ENCODE peak calls at places on chromosomes 13 and 19, in ten cellular contexts. One of them, this sample, is unnamed.

GRCh38 chr13:111033172-111034133 is 81.7 kb upstream of the ARHGEF7 start:
- DNase-seq in left ventricle myocardium superior: no peak
- DNase-seq in activated B cell treated with CpG ODN at 0.5 μM for 24 hours: no peak
- DNase-seq in A549: no peak
- DNase-seq in GM04504: no peak
- DNase-seq in stromal cell of bone marrow: peak
- DNase-seq in cardiac muscle cell: no peak
- DNase-seq in HEK293T: no peak
- DNase-seq in CD8-positive, alpha-beta T cell: no peak
- DNase-seq in AG08396: no peak
- DNase-seq in this sample: no peak

GRCh38 chr19:45254044-45254531 is 3.0 kb downstream of the MARK4 start:
- DNase-seq in HEK293T: no peak
- DNase-seq in activated B cell treated with CpG ODN at 0.5 μM for 24 hours: no peak
- DNase-seq in left ventricle myocardium superior: no peak
- DNase-seq in GM04504: no peak
- DNase-seq in AG08396: no peak
- DNase-seq in CD8-positive, alpha-beta T cell: no peak
- DNase-seq in cardiac muscle cell: no peak
- DNase-seq in stromal cell of bone marrow: no peak
- DNase-seq in A549: no peak
- DNase-seq in this sample: no peak

GRCh38 chr19:10290876-10291553 is 1.3 kb downstream of the ICAM5 start:
- DNase-seq in left ventricle myocardium superior: peak
- DNase-seq in stromal cell of bone marrow: no peak
- DNase-seq in CD8-positive, alpha-beta T cell: no peak
- DNase-seq in HEK293T: peak
- DNase-seq in activated B cell treated with CpG ODN at 0.5 μM for 24 hours: peak
- DNase-seq in cardiac muscle cell: peak
- DNase-seq in GM04504: no peak
- DNase-seq in AG08396: peak
- DNase-seq in A549: peak
- DNase-seq in this sample: peak

GRCh38 chr13:88622362-88622973 is 951.3 kb downstream of the SLITRK5 start:
- DNase-seq in AG08396: no peak
- DNase-seq in stromal cell of bone marrow: no peak
- DNase-seq in CD8-positive, alpha-beta T cell: no peak
- DNase-seq in HEK293T: no peak
- DNase-seq in left ventricle myocardium superior: no peak
- DNase-seq in cardiac muscle cell: no peak
- DNase-seq in A549: no peak
- DNase-seq in activated B cell treated with CpG ODN at 0.5 μM for 24 hours: no peak
- DNase-seq in GM04504: no peak
- DNase-seq in this sample: no peak

GRCh38 chr19:35712910-35713845 is 4.6 kb upstream of the KMT2B start:
- DNase-seq in HEK293T: no peak
- DNase-seq in CD8-positive, alpha-beta T cell: no peak
- DNase-seq in stromal cell of bone marrow: no peak
- DNase-seq in AG08396: no peak
- DNase-seq in GM04504: no peak
- DNase-seq in A549: no peak
- DNase-seq in cardiac muscle cell: no peak
- DNase-seq in left ventricle myocardium superior: no peak
- DNase-seq in activated B cell treated with CpG ODN at 0.5 μM for 24 hours: peak
- DNase-seq in this sample: no peak

GRCh38 chr19:47157455-47158321 is 27.1 kb downstream of the SAE1 start:
- DNase-seq in A549: no peak
- DNase-seq in cardiac muscle cell: peak
- DNase-seq in left ventricle myocardium superior: peak
- DNase-seq in AG08396: peak
- DNase-seq in activated B cell treated with CpG ODN at 0.5 μM for 24 hours: no peak
- DNase-seq in HEK293T: no peak
- DNase-seq in GM04504: no peak
- DNase-seq in CD8-positive, alpha-beta T cell: no peak
- DNase-seq in stromal cell of bone marrow: no peak
- DNase-seq in this sample: peak

GRCh38 chr19:46288896-46289588 is 7.8 kb upstream of the HIF3A start:
- DNase-seq in stromal cell of bone marrow: peak
- DNase-seq in AG08396: peak
- DNase-seq in HEK293T: no peak
- DNase-seq in left ventricle myocardium superior: peak
- DNase-seq in cardiac muscle cell: peak
- DNase-seq in activated B cell treated with CpG ODN at 0.5 μM for 24 hours: no peak
- DNase-seq in A549: peak
- DNase-seq in CD8-positive, alpha-beta T cell: no peak
- DNase-seq in GM04504: peak
- DNase-seq in this sample: no peak

GRCh38 chr13:110340812-110341444 is 33.8 kb downstream of the COL4A2 start:
- DNase-seq in cardiac muscle cell: peak
- DNase-seq in stromal cell of bone marrow: no peak
- DNase-seq in HEK293T: no peak
- DNase-seq in AG08396: peak
- DNase-seq in A549: no peak
- DNase-seq in GM04504: no peak
- DNase-seq in CD8-positive, alpha-beta T cell: no peak
- DNase-seq in activated B cell treated with CpG ODN at 0.5 μM for 24 hours: no peak
- DNase-seq in left ventricle myocardium superior: peak
- DNase-seq in this sample: no peak

GRCh38 chr19:40530091-40530901 is 46.4 kb upstream of the SHKBP1 start:
- DNase-seq in HEK293T: peak
- DNase-seq in left ventricle myocardium superior: no peak
- DNase-seq in CD8-positive, alpha-beta T cell: no peak
- DNase-seq in stromal cell of bone marrow: no peak
- DNase-seq in GM04504: no peak
- DNase-seq in A549: no peak
- DNase-seq in cardiac muscle cell: no peak
- DNase-seq in AG08396: no peak
- DNase-seq in activated B cell treated with CpG ODN at 0.5 μM for 24 hours: no peak
- DNase-seq in this sample: peak

GRCh38 chr13:20825476-20825875 is 51.7 kb upstream of the EEF1AKMT1 start:
- DNase-seq in GM04504: no peak
- DNase-seq in CD8-positive, alpha-beta T cell: no peak
- DNase-seq in activated B cell treated with CpG ODN at 0.5 μM for 24 hours: no peak
- DNase-seq in left ventricle myocardium superior: no peak
- DNase-seq in cardiac muscle cell: peak
- DNase-seq in HEK293T: no peak
- DNase-seq in A549: no peak
- DNase-seq in stromal cell of bone marrow: no peak
- DNase-seq in AG08396: peak
- DNase-seq in this sample: no peak

GRCh38 chr19:20964798-20965197 is 41.7 kb downstream of the ZNF85 start:
- DNase-seq in cardiac muscle cell: no peak
- DNase-seq in stromal cell of bone marrow: no peak
- DNase-seq in HEK293T: no peak
- DNase-seq in GM04504: no peak
- DNase-seq in left ventricle myocardium superior: no peak
- DNase-seq in CD8-positive, alpha-beta T cell: no peak
- DNase-seq in AG08396: no peak
- DNase-seq in A549: no peak
- DNase-seq in activated B cell treated with CpG ODN at 0.5 μM for 24 hours: no peak
- DNase-seq in this sample: no peak

GRCh38 chr13:65940720-65941119 is 1289.4 kb downstream of the PCDH9 start:
- DNase-seq in stromal cell of bone marrow: no peak
- DNase-seq in cardiac muscle cell: no peak
- DNase-seq in CD8-positive, alpha-beta T cell: no peak
- DNase-seq in GM04504: no peak
- DNase-seq in left ventricle myocardium superior: peak
- DNase-seq in A549: no peak
- DNase-seq in activated B cell treated with CpG ODN at 0.5 μM for 24 hours: no peak
- DNase-seq in HEK293T: no peak
- DNase-seq in AG08396: no peak
- DNase-seq in this sample: no peak

GRCh38 chr19:15200575-15201364 is at the start of gene NOTCH3:
- DNase-seq in HEK293T: peak
- DNase-seq in cardiac muscle cell: no peak
- DNase-seq in activated B cell treated with CpG ODN at 0.5 μM for 24 hours: no peak
- DNase-seq in A549: no peak
- DNase-seq in stromal cell of bone marrow: no peak
- DNase-seq in GM04504: no peak
- DNase-seq in AG08396: peak
- DNase-seq in left ventricle myocardium superior: peak
- DNase-seq in CD8-positive, alpha-beta T cell: no peak
- DNase-seq in this sample: peak

GRCh38 chr13:74115138-74115537 is 19.1 kb downstream of the KLF12 start:
- DNase-seq in HEK293T: no peak
- DNase-seq in left ventricle myocardium superior: no peak
- DNase-seq in GM04504: no peak
- DNase-seq in AG08396: peak
- DNase-seq in activated B cell treated with CpG ODN at 0.5 μM for 24 hours: no peak
- DNase-seq in stromal cell of bone marrow: peak
- DNase-seq in cardiac muscle cell: peak
- DNase-seq in A549: no peak
- DNase-seq in CD8-positive, alpha-beta T cell: no peak
- DNase-seq in this sample: no peak

GRCh38 chr19:28500982-28501633 is 711.8 kb downstream of the UQCRFS1 start:
- DNase-seq in left ventricle myocardium superior: no peak
- DNase-seq in GM04504: no peak
- DNase-seq in A549: no peak
- DNase-seq in activated B cell treated with CpG ODN at 0.5 μM for 24 hours: no peak
- DNase-seq in CD8-positive, alpha-beta T cell: no peak
- DNase-seq in cardiac muscle cell: no peak
- DNase-seq in stromal cell of bone marrow: no peak
- DNase-seq in HEK293T: no peak
- DNase-seq in AG08396: no peak
- DNase-seq in this sample: no peak

GRCh38 chr19:5048727-5049553 is 80.0 kb downstream of the KDM4B start:
- DNase-seq in cardiac muscle cell: peak
- DNase-seq in HEK293T: no peak
- DNase-seq in activated B cell treated with CpG ODN at 0.5 μM for 24 hours: no peak
- DNase-seq in left ventricle myocardium superior: peak
- DNase-seq in A549: peak
- DNase-seq in GM04504: no peak
- DNase-seq in AG08396: peak
- DNase-seq in stromal cell of bone marrow: no peak
- DNase-seq in CD8-positive, alpha-beta T cell: no peak
- DNase-seq in this sample: no peak

GRCh38 chr13:22175815-22176214 is 504.9 kb downstream of the FGF9 start:
- DNase-seq in activated B cell treated with CpG ODN at 0.5 μM for 24 hours: no peak
- DNase-seq in cardiac muscle cell: no peak
- DNase-seq in CD8-positive, alpha-beta T cell: no peak
- DNase-seq in HEK293T: no peak
- DNase-seq in GM04504: no peak
- DNase-seq in AG08396: no peak
- DNase-seq in left ventricle myocardium superior: no peak
- DNase-seq in A549: no peak
- DNase-seq in stromal cell of bone marrow: no peak
- DNase-seq in this sample: no peak

GRCh38 chr13:99468971-99469545 is 32.2 kb upstream of the TM9SF2 start:
- DNase-seq in cardiac muscle cell: peak
- DNase-seq in activated B cell treated with CpG ODN at 0.5 μM for 24 hours: no peak
- DNase-seq in left ventricle myocardium superior: no peak
- DNase-seq in AG08396: no peak
- DNase-seq in HEK293T: no peak
- DNase-seq in stromal cell of bone marrow: no peak
- DNase-seq in A549: no peak
- DNase-seq in GM04504: no peak
- DNase-seq in CD8-positive, alpha-beta T cell: no peak
- DNase-seq in this sample: peak

GRCh38 chr19:21202865-21203494 is 61.1 kb downstream of the ZNF431 start:
- DNase-seq in GM04504: peak
- DNase-seq in left ventricle myocardium superior: no peak
- DNase-seq in cardiac muscle cell: peak
- DNase-seq in stromal cell of bone marrow: no peak
- DNase-seq in activated B cell treated with CpG ODN at 0.5 μM for 24 hours: no peak
- DNase-seq in A549: peak
- DNase-seq in HEK293T: peak
- DNase-seq in AG08396: peak
- DNase-seq in CD8-positive, alpha-beta T cell: no peak
- DNase-seq in this sample: peak

This sample was measured in neural progenitor cell.